ENCODE peak calls at places on chromosomes 3 and 15, in ten cellular contexts. D is activated naive CD4-positive, alpha-beta T cell treated with Interleukin-2 at 50 U/mL for 16 hours; C is amniotic epithelial cell; Y is astrocyte; F is NCI-H1092; T is activated gamma-delta T cell treated with Interleukin-2 at 50 U/mL for 16 hours; E is A549; X is body of pancreas; H is stimulated activated naive CD8-positive, alpha-beta T cell treated with anti-CD3 and anti-CD28 coated beads, Interleukin-15, amount 100 ng/mL, for 72 hours; U is mucosa of descending colon. G is an unnamed sample.

GRCh38 chr15:60994842-60995495 is 234.1 kb downstream of the RORA start:
- DNase-seq in E (no peak), X (peak), U (peak), T (no peak), D (no peak), H (no peak), Y (no peak), F (peak), C (no peak), G (no peak)

GRCh38 chr15:82044373-82045178 is 1.2 kb downstream of the MEX3B start:
- DNase-seq in E (peak), U (peak), Y (peak), C (peak), H (peak), D (peak), F (no peak), X (peak), T (peak), G (no peak)

GRCh38 chr3:45799586-45799985 is 3.2 kb upstream of the SLC6A20 start:
- DNase-seq in E (no peak), H (no peak), U (no peak), D (no peak), F (no peak), T (no peak), Y (no peak), X (no peak), C (no peak), G (no peak)

GRCh38 chr3:52441772-52442332 is 3.1 kb downstream of the SEMA3G start:
- DNase-seq in F (no peak), U (no peak), Y (no peak), E (no peak), D (no peak), X (no peak), C (no peak), H (no peak), T (no peak), G (no peak)

GRCh38 chr3:133988631-133989161 is 41.0 kb downstream of the SLCO2A1 start:
- DNase-seq in H (no peak), C (no peak), E (no peak), X (no peak), F (no peak), T (no peak), Y (no peak), D (no peak), U (no peak), G (no peak)

GRCh38 chr3:194840661-194841514 is 155.2 kb downstream of the FAM43A start:
- DNase-seq in F (no peak), T (no peak), D (no peak), Y (peak), C (peak), E (peak), H (no peak), U (no peak), X (no peak), G (no peak)

GRCh38 chr3:39376929-39377634 is 6.1 kb upstream of the SLC25A38 start:
- DNase-seq in T (no peak), F (no peak), C (no peak), X (no peak), D (no peak), E (no peak), H (no peak), Y (no peak), U (no peak), G (no peak)

GRCh38 chr15:70198441-70199123 is 100.9 kb upstream of the TLE3 start:
- DNase-seq in H (no peak), E (no peak), X (no peak), C (no peak), Y (peak), D (no peak), U (no peak), T (no peak), F (no peak), G (no peak)

GRCh38 chr3:77620009-77620408 is 580.1 kb downstream of the ROBO2 start:
- DNase-seq in D (no peak), C (no peak), H (no peak), Y (no peak), E (no peak), U (no peak), X (no peak), F (no peak), T (no peak), G (no peak)

GRCh38 chr3:23442598-23443383 is 239.7 kb downstream of the UBE2E2 start:
- DNase-seq in H (no peak), T (no peak), E (no peak), F (no peak), C (peak), X (no peak), D (no peak), U (no peak), Y (peak), G (no peak)

GRCh38 chr15:79904256-79904655 is 7.4 kb upstream of the MTHFS start:
- DNase-seq in H (no peak), C (no peak), E (no peak), X (no peak), F (no peak), T (no peak), U (no peak), Y (no peak), D (no peak), G (no peak)